ENCODE peak calls at places on chromosomes 3 and 15, in ten cellular contexts. E is SK-N-SH, B is lower lobe of right lung, G is body of pancreas, M is CD14-positive monocyte, Q is colonic mucosa, V is fibroblast of pulmonary artery, L is left lung, J is AG10803, W is esophagus squamous epithelium. F is an unnamed sample.

GRCh38 chr3:186515115-186515514 is 29.1 kb downstream of the CRYGS start:
- DNase-seq in E (no peak), B (no peak), G (no peak), M (no peak), Q (no peak), V (no peak), L (no peak), J (no peak), W (no peak), F (no peak)

GRCh38 chr3:79369306-79369705 is 398.5 kb downstream of the ROBO1 start:
- DNase-seq in E (no peak), B (no peak), G (no peak), M (no peak), Q (no peak), V (peak), L (no peak), J (peak), W (no peak), F (no peak)

GRCh38 chr3:108133858-108134554 is 43.2 kb upstream of the CD47 start:
- DNase-seq in E (no peak), B (no peak), G (no peak), M (no peak), Q (no peak), V (peak), L (no peak), J (no peak), W (no peak), F (no peak)

GRCh38 chr15:57861039-57861638 is 154.6 kb downstream of the POLR2M start:
- DNase-seq in E (peak), B (no peak), G (peak), M (no peak), Q (peak), V (peak), L (no peak), J (peak), W (no peak), F (peak)

GRCh38 chr15:29596266-29596665 is 226.0 kb downstream of the TJP1 start:
- DNase-seq in E (no peak), B (no peak), G (no peak), M (no peak), Q (no peak), V (peak), L (no peak), J (no peak), W (no peak), F (no peak)

GRCh38 chr3:193248848-193249468 is 7.9 kb downstream of the PLAAT1 start:
- DNase-seq in E (no peak), B (no peak), G (no peak), M (no peak), Q (no peak), V (no peak), L (no peak), J (no peak), W (no peak), F (no peak)

GRCh38 chr15:41495736-41496599 is 2.3 kb downstream of the ITPKA start:
- DNase-seq in E (peak), B (no peak), G (peak), M (no peak), Q (peak), V (no peak), L (no peak), J (no peak), W (no peak), F (peak)

GRCh38 chr3:195715583-195716266 is 5.1 kb upstream of the MUC20 start:
- DNase-seq in E (no peak), B (no peak), G (peak), M (no peak), Q (peak), V (no peak), L (no peak), J (no peak), W (no peak), F (no peak)

GRCh38 chr15:30924353-30924752 is 20.6 kb downstream of the FAN1 start:
- DNase-seq in E (no peak), B (no peak), G (no peak), M (no peak), Q (no peak), V (peak), L (no peak), J (peak), W (no peak), F (no peak)

GRCh38 chr3:87084868-87085267 is 93.9 kb upstream of the VGLL3 start:
- DNase-seq in E (no peak), B (no peak), G (no peak), M (no peak), Q (no peak), V (peak), L (no peak), J (no peak), W (no peak), F (no peak)

DNA sequence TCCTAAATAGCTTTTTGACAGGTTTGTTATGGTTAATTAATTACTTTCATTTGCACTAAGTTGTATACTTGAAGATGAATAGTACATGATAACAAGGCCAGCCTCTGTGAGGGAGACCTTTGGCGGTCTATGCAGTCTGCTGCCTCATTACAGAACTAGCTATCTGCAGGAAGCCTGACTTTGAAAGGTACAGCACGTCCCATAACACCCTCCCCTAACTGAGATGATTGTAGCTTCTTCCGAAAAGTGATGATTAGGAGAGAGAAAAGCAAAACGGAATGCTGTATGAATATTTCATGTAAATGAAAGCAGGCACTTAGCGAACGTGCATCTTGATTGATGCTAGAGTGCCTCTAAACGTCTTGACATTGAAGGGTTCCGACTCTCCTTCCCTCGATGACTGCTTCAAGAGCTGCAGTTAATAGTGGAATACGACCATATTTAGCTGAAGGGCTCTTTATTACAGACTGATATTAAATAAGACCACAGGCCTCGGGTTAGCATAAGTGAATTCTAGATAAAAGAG is 116.2 kb upstream of the TMCO5A start:
- DNase-seq in E (no peak), B (no peak), G (no peak), M (no peak), Q (no peak), V (no peak), L (no peak), J (no peak), W (no peak), F (no peak)
- TF ChIP-seq CTCF in E (no peak), B (no peak), G (no peak), M (no peak), Q (no peak), V (no peak), L (no peak), J (no peak), W (no peak), F (no peak)

GRCh38 chr3:15350141-15350540 is 17.8 kb upstream of the SH3BP5 start:
- DNase-seq in E (no peak), B (no peak), G (no peak), M (no peak), Q (no peak), V (no peak), L (no peak), J (no peak), W (no peak), F (no peak)
- TF ChIP-seq CTCF in E (no peak), B (no peak), G (no peak), M (no peak), Q (no peak), V (no peak), L (no peak), J (no peak), W (no peak), F (no peak)

DNA sequence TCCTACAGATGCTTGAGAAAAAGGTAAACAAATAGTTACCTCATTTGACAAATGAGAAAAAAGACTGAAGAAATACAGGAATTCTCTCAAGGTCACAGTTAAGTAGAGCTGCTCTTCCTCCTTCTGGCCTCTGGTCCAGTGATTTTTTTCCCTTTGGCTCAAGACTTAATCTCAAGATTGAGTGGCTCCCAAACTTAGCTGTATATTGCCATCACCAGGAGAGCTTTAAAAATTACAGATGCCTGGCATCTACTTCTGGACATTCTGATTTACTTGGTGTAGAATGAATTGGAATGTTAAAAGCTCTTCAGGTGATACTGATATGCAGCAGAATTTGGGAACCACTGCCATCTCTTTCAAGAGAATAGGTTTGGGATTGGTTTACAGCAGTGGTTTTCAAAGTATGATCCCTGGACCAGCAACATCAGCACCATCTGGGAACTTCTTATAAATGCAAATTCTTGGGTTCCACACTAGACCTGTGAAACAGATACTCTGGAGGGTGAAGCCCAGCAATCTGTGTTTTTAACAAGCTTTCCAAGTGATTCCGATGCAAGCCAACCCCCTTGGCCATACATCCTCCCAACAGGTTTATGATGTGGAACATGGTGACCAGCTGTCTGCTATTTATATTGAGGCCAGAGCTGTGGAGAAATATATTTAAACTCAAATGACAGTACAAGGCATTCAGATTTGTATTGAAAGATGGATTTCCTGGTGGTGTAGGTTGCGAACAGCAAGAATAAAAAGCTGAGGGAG is 333.0 kb upstream of the RARB start:
- DNase-seq in E (no peak), B (no peak), G (no peak), M (no peak), Q (no peak), V (no peak), L (no peak), J (no peak), W (no peak), F (no peak)
- TF ChIP-seq CTCF in E (no peak), B (no peak), G (no peak), M (no peak), Q (no peak), V (no peak), L (no peak), J (no peak), W (no peak), F (no peak)

GRCh38 chr15:89472785-89473256 is 23.6 kb downstream of the RHCG start:
- DNase-seq in E (peak), B (no peak), G (peak), M (no peak), Q (peak), V (peak), L (peak), J (peak), W (no peak), F (peak)
- TF ChIP-seq CTCF in E (peak), B (peak), G (peak), M (peak), Q (peak), V (peak), L (peak), J (peak), W (peak), F (peak)

GRCh38 chr3:51678685-51679084 is 7.6 kb downstream of the TEX264 start:
- DNase-seq in E (no peak), B (no peak), G (no peak), M (no peak), Q (no peak), V (no peak), L (no peak), J (no peak), W (no peak), F (no peak)

GRCh38 chr3:51679777-51680176 is 8.7 kb downstream of the TEX264 start:
- DNase-seq in E (no peak), B (no peak), G (no peak), M (no peak), Q (no peak), V (no peak), L (no peak), J (no peak), W (no peak), F (no peak)

GRCh38 chr3:51680196-51680595 is 9.1 kb downstream of the TEX264 start:
- DNase-seq in E (no peak), B (peak), G (no peak), M (no peak), Q (no peak), V (no peak), L (no peak), J (no peak), W (no peak), F (no peak)

GRCh38 chr3:51678186-51678585 is 7.1 kb downstream of the TEX264 start:
- DNase-seq in E (no peak), B (no peak), G (no peak), M (no peak), Q (no peak), V (no peak), L (no peak), J (no peak), W (no peak), F (no peak)

DNA sequence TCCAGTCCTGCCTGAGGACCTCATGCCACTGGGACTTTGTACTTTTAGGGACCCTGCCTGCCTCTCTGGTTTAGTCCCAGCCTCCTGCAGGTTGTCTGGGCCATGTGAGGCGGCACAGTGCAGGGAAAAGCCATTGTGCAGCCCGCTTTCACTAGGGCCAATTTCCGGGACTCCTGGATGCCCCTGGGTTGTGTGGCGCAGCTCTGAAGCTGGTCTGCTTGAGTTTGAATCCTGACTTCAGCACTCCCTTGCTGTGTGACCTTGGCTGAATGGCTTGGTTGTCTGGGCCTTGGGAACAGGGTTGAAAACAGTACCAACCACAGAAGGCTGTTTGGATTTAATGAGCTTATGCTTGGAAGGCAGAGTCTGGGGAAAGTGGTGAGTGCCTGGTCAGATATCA is 8.3 kb downstream of the TEX264 start:
- DNase-seq in E (no peak), B (peak), G (no peak), M (no peak), Q (no peak), V (no peak), L (no peak), J (no peak), W (no peak), F (no peak)
- TF ChIP-seq CTCF in E (no peak), B (no peak), G (no peak), M (no peak), Q (no peak), V (no peak), L (no peak), J (no peak), W (no peak), F (no peak)

DNA sequence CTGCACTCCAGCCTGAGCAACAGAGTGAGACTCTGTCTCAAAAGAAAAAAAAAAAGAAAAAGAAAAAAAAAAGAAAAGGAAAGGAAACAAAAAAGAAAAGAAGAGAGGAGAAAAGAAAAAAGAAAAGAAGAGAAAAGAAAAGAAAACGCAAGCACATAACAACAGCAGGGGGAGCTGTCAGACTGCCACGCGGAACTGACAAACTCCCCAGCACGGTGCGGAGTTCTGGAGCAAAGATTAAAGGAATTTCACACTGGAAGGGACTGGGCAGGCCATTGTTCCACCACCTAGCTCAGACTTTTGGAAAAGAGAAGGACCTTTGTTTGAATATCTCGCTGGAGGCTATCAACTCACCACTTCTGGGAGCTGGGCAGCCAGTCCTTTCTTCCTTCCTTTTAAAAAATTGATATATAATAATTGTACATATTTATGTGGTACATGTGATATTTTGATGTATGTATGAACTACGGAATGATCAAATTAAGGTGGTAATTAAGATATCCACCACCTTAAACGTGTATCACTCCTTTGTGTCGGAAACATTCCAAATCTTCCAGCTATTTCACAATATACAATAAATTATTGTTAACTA is 40.5 kb downstream of the DPPA2 start:
- DNase-seq in E (peak), B (no peak), G (peak), M (no peak), Q (peak), V (peak), L (no peak), J (peak), W (no peak), F (peak)
- TF ChIP-seq CTCF in E (peak), B (peak), G (peak), M (peak), Q (peak), V (peak), L (peak), J (peak), W (no peak), F (peak)

F was measured in neural crest cell.